ENCODE peak calls at places on chromosome 10, in five cellular contexts. S is MCF 10A; N is CD4-positive, alpha-beta T cell; H is Calu3; I is cardiac fibroblast. O is an unnamed sample.

GRCh38 chr10:132334883-132335188 is 2.8 kb downstream of the LRRC27 start:
- DNase-seq in S (no peak), N (no peak), H (no peak), I (no peak), O (no peak)

GRCh38 chr10:122492955-122493597 is 31.7 kb downstream of the HTRA1 start:
- DNase-seq in S (no peak), N (no peak), H (no peak), I (peak; percentile 68), O (no peak)

GRCh38 chr10:112307631-112308502 is 24.7 kb downstream of the TECTB start:
- DNase-seq in S (peak; percentile 74), N (peak; percentile 2), H (peak; percentile 52), I (peak; percentile 20), O (no peak)

GRCh38 chr10:119335671-119336353 is 128.4 kb downstream of the GRK5 start:
- DNase-seq in S (no peak), N (no peak), H (no peak), I (peak; percentile 45), O (no peak)

GRCh38 chr10:29132821-29133156 is 156.1 kb upstream of the LYZL1 start:
- DNase-seq in S (no peak), N (no peak), H (no peak), I (no peak), O (no peak)

GRCh38 chr10:88735661-88736060 is 24.2 kb upstream of the LIPN start:
- DNase-seq in S (peak; percentile 1), N (no peak), H (no peak), I (peak; percentile 8), O (no peak)

GRCh38 chr10:5603848-5604170 is 62.6 kb downstream of the ASB13 start:
- DNase-seq in S (no peak), N (no peak), H (no peak), I (no peak), O (no peak)

GRCh38 chr10:110919349-110919931 is at the start of gene SHOC2:
- DNase-seq in S (no peak), N (peak; percentile 98), H (peak; percentile 94), I (no peak), O (peak; percentile 100)

GRCh38 chr10:34343764-34344163 is 471.3 kb downstream of the PARD3 start:
- DNase-seq in S (peak; percentile 26), N (no peak), H (no peak), I (peak; percentile 26), O (no peak)

GRCh38 chr10:21473135-21473534 is 52.3 kb downstream of the SKIDA1 start:
- DNase-seq in S (no peak), N (no peak), H (no peak), I (no peak), O (no peak)

GRCh38 chr10:101894742-101895141 is 51.1 kb upstream of the KCNIP2 start:
- DNase-seq in S (no peak), N (no peak), H (no peak), I (peak; percentile 42), O (no peak)

GRCh38 chr10:98260752-98261151 is 7.2 kb downstream of the LOXL4 start:
- DNase-seq in S (no peak), N (no peak), H (no peak), I (no peak), O (no peak)

GRCh38 chr10:71852335-71852937 is 1.4 kb upstream of the PSAP start:
- DNase-seq in S (no peak), N (no peak), H (no peak), I (no peak), O (no peak)

GRCh38 chr10:72637398-72637857 is 11.5 kb upstream of the MICU1 start:
- DNase-seq in S (peak; percentile 18), N (no peak), H (peak; percentile 16), I (peak; percentile 70), O (no peak)

GRCh38 chr10:9076066-9076465 is 1021.6 kb downstream of the GATA3 start:
- DNase-seq in S (no peak), N (no peak), H (no peak), I (no peak), O (no peak)

GRCh38 chr10:12921163-12921562 is 80.3 kb downstream of the CCDC3 start:
- DNase-seq in S (no peak), N (no peak), H (no peak), I (no peak), O (no peak)

GRCh38 chr10:90930971-90931841 is 10.3 kb upstream of the ANKRD1 start:
- DNase-seq in S (peak; percentile 35), N (no peak), H (peak; percentile 39), I (peak; percentile 98), O (no peak)

GRCh38 chr10:6398419-6398818 is 181.7 kb downstream of the PRKCQ start:
- DNase-seq in S (no peak), N (no peak), H (no peak), I (no peak), O (no peak)

GRCh38 chr10:102342958-102343357 is 52.5 kb upstream of the NFKB2 start:
- DNase-seq in S (peak; percentile 61), N (no peak), H (no peak), I (peak; percentile 73), O (no peak)

GRCh38 chr10:126126023-126126422 is 229.7 kb downstream of the FANK1 start:
- DNase-seq in S (no peak), N (no peak), H (no peak), I (no peak), O (no peak)

GRCh38 chr10:14592026-14592425 is 182.7 kb downstream of the FAM107B start:
- DNase-seq in S (peak; percentile 72), N (no peak), H (peak; percentile 40), I (no peak), O (no peak)

GRCh38 chr10:129131439-129132122 is 335.5 kb upstream of the MGMT start:
- DNase-seq in S (no peak), N (no peak), H (no peak), I (peak; percentile 49), O (no peak)

DNA sequence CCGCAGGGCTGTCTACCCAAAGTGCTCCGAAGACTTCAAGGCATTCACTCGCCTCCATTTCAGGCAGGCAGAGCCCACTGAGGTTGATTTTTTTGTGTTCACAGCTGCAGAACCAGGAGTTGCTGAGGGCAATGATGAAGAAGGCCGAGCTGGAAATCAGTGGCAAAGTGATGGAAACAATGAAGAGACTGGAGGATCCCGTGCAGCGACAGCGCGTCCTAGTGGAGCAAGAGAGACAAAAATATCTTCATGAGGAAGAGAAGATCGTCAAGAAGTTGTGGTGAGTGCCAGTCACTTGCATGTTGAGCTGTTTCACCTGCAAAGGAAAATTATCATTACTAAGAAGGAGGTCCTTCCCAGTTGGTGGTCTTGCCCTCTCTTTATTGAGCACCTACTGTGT is 210.5 kb downstream of the ARHGAP21 start:
- DNase-seq in S (peak; percentile 42), N (no peak), H (peak; percentile 26), I (peak; percentile 21), O (no peak)
- TF ChIP-seq CTCF in S (peak; percentile 25), N (no peak), H (peak; percentile 24), I (peak; percentile 64), O (peak; percentile 8)

DNA sequence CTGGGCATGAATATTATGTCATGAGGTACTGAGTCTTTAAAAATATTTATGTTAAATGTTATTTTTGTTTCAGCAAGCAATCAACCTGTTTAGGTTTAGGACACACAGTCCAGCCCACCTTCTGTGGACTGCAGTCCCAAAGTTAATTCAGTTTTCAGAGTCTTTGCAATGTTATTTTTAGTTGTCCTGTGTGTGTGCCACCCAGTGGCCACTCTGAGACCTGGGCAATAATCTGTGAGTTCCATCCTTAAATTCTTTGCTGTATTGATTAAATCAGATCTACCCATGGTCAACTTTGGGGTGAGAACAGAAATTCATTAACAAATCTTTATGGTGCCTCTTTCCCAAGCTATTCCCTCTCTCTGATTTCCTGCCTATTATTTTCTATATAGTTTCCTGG is 415.1 kb downstream of the CCSER2 start:
- DNase-seq in S (peak; percentile 26), N (no peak), H (no peak), I (peak; percentile 0), O (no peak)
- TF ChIP-seq CTCF in S (peak; percentile 28), N (no peak), H (peak; percentile 28), I (peak; percentile 12), O (no peak)

DNA sequence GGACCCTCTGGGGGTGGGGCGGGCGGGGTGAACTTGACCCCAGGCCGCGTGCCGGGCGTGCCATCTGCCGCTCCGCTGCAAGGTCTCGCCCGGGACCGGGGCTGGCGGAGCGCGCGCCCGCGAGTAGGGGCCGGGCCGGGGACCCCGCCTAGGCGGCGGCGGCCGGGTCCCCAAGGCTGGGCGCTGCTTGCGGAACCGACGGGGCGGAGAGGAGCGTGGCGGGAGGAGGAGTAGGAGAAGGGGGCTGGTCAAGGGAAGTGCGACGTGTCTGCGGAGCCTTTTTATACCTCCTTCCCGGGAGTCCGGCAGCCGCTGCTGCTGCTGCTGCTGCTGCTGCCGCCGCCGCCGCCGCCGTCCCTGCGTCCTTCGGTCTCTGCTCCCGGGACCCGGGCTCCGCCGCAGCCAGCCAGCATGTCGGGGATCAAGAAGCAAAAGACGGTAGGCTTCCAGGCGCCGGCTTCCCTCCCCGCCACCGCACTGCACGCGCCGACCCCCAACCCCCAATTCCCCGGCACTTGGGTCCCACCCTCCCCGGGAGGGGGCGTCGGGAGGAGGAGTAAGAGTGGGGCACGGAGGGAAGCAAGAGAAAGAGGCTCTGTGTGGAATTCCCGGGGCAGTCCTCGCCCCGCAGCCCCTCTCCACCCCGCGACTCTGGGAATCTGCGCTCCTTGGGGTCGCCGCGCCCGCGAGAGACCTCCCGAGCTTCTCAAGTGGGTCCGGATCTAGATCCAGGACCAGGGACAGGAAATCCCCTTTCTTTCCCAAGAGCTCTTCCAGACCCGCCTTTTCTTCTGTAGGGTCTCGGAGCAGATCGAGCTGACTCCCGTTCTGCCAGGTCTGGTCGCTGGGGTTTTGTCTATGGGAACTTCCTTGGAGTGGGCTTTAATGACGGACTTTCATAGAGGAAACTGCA is at the start of gene PAPSS2:
- DNase-seq in S (peak; percentile 36), N (no peak), H (peak; percentile 46), I (peak; percentile 88), O (peak; percentile 80)
- TF ChIP-seq CTCF in S (no peak), N (no peak), H (no peak), I (peak; percentile 24), O (no peak)

GRCh38 chr10:68330852-68331454 is 911 bp upstream of the HNRNPH3 start:
- DNase-seq in S (no peak), N (peak; percentile 11), H (peak; percentile 30), I (peak; percentile 49), O (peak; percentile 67)

GRCh38 chr10:68333058-68333395 is 299 bp upstream of the PBLD start:
- DNase-seq in S (no peak), N (no peak), H (no peak), I (no peak), O (no peak)

GRCh38 chr10:68331455-68332258 is at the start of gene HNRNPH3:
- DNase-seq in S (peak; percentile 97), N (peak; percentile 99), H (peak; percentile 99), I (peak; percentile 99), O (peak; percentile 99)

GRCh38 chr10:68333452-68333851 is 724 bp upstream of the PBLD start:
- DNase-seq in S (no peak), N (no peak), H (no peak), I (no peak), O (no peak)

DNA sequence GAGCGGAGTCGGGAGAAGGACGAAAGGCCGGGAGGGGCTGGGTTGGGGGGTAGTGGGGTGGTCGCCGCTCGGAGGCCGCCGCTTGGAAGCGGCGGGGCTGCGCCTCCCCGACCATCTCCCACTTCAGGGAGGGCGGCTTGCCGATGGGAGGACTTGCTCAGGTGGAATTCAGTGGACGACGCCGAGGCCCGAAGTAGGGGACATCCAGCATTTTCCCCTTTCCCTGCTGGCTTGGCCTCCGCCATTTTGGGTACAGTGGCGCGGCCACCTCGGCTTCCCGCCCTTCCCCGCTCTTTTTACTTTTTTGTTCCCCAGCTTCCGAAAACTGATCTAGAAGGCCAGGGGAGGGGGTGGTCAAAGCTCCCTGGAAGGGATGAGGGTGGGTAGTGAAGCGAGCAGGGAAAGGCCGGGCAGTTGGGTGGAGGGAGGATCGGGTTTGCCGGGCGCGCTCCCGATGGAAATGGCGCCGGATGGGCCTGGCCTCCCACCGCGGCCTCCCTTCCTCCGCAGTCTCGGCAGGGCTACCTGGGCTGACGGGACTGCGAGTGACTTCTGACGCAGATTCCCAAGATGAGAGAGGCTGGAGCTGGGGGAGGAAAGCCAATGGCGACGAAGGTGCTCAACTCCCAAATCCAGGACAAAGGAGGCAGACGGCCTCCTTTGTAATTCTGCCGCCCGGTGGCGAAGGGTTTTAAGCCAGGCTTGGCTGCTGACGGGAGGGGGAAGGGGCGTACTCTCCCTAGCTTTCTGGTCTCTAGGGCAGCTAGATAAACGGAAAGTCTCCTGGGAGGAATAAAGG is at the start of gene PBLD:
- DNase-seq in S (peak; percentile 85), N (peak; percentile 53), H (peak; percentile 81), I (peak; percentile 87), O (peak; percentile 81)
- TF ChIP-seq CTCF in S (peak; percentile 29), N (no peak), H (no peak), I (peak; percentile 51), O (peak; percentile 30)